ENCODE peak calls at places on chromosomes 3 and 15, in five cellular contexts. One of them, this sample, is unnamed.
A peak's percentile ranks its signal among the peaks of the same experiment; 100 is the strongest.

GRCh38 chr15:62403164-62403809 is 238.2 kb upstream of the C2CD4B start:
- DNase-seq in CD8-positive, alpha-beta T cell: no peak
- DNase-seq in esophagus squamous epithelium: no peak
- DNase-seq in WERI-Rb-1: no peak
- DNase-seq in naive thymus-derived CD4-positive, alpha-beta T cell: no peak
- DNase-seq in this sample: no peak

GRCh38 chr15:59741274-59741906 is 52.3 kb upstream of the BNIP2 start:
- DNase-seq in WERI-Rb-1: peak; percentile 75
- DNase-seq in CD8-positive, alpha-beta T cell: no peak
- DNase-seq in esophagus squamous epithelium: no peak
- DNase-seq in naive thymus-derived CD4-positive, alpha-beta T cell: no peak
- DNase-seq in this sample: no peak

GRCh38 chr15:42602501-42602900 is 27.1 kb downstream of the STARD9 start:
- DNase-seq in CD8-positive, alpha-beta T cell: no peak
- DNase-seq in naive thymus-derived CD4-positive, alpha-beta T cell: no peak
- DNase-seq in WERI-Rb-1: no peak
- DNase-seq in esophagus squamous epithelium: no peak
- DNase-seq in this sample: no peak

GRCh38 chr3:197354195-197355059 is 56.0 kb upstream of the DLG1 start:
- DNase-seq in WERI-Rb-1: peak; percentile 87
- DNase-seq in CD8-positive, alpha-beta T cell: no peak
- DNase-seq in naive thymus-derived CD4-positive, alpha-beta T cell: no peak
- DNase-seq in esophagus squamous epithelium: no peak
- DNase-seq in this sample: no peak

GRCh38 chr3:125386811-125387210 is 11.7 kb upstream of the ZNF148 start:
- DNase-seq in esophagus squamous epithelium: no peak
- DNase-seq in naive thymus-derived CD4-positive, alpha-beta T cell: no peak
- DNase-seq in CD8-positive, alpha-beta T cell: no peak
- DNase-seq in WERI-Rb-1: no peak
- DNase-seq in this sample: no peak

GRCh38 chr3:10417849-10418248 is 87.5 kb downstream of the ATP2B2 start:
- DNase-seq in CD8-positive, alpha-beta T cell: no peak
- DNase-seq in WERI-Rb-1: peak; percentile 40
- DNase-seq in naive thymus-derived CD4-positive, alpha-beta T cell: no peak
- DNase-seq in esophagus squamous epithelium: no peak
- DNase-seq in this sample: no peak

GRCh38 chr15:59379524-59379923 is 6.9 kb upstream of the MYO1E start:
- DNase-seq in CD8-positive, alpha-beta T cell: no peak
- DNase-seq in WERI-Rb-1: no peak
- DNase-seq in naive thymus-derived CD4-positive, alpha-beta T cell: no peak
- DNase-seq in esophagus squamous epithelium: no peak
- DNase-seq in this sample: no peak

GRCh38 chr3:131812433-131812832 is 222.4 kb downstream of the CPNE4 start:
- DNase-seq in naive thymus-derived CD4-positive, alpha-beta T cell: no peak
- DNase-seq in WERI-Rb-1: no peak
- DNase-seq in esophagus squamous epithelium: no peak
- DNase-seq in CD8-positive, alpha-beta T cell: no peak
- DNase-seq in this sample: no peak

GRCh38 chr3:124707667-124708066 is 22.6 kb upstream of the UMPS start:
- DNase-seq in WERI-Rb-1: no peak
- DNase-seq in naive thymus-derived CD4-positive, alpha-beta T cell: no peak
- DNase-seq in esophagus squamous epithelium: no peak
- DNase-seq in CD8-positive, alpha-beta T cell: no peak
- DNase-seq in this sample: no peak

GRCh38 chr3:179706233-179706632 is 53.4 kb downstream of the USP13 start:
- DNase-seq in naive thymus-derived CD4-positive, alpha-beta T cell: no peak
- DNase-seq in WERI-Rb-1: peak; percentile 17
- DNase-seq in CD8-positive, alpha-beta T cell: no peak
- DNase-seq in esophagus squamous epithelium: no peak
- DNase-seq in this sample: no peak

GRCh38 chr15:61736792-61737191 is 323.5 kb downstream of the VPS13C start:
- DNase-seq in naive thymus-derived CD4-positive, alpha-beta T cell: no peak
- DNase-seq in esophagus squamous epithelium: no peak
- DNase-seq in WERI-Rb-1: no peak
- DNase-seq in CD8-positive, alpha-beta T cell: no peak
- DNase-seq in this sample: no peak

GRCh38 chr3:42492508-42493080 is 9.8 kb upstream of the VIPR1 start:
- DNase-seq in CD8-positive, alpha-beta T cell: peak; percentile 7
- DNase-seq in naive thymus-derived CD4-positive, alpha-beta T cell: no peak
- DNase-seq in esophagus squamous epithelium: no peak
- DNase-seq in WERI-Rb-1: no peak
- DNase-seq in this sample: no peak

GRCh38 chr3:138197058-138197457 is 10.0 kb downstream of the ARMC8 start:
- DNase-seq in WERI-Rb-1: no peak
- DNase-seq in naive thymus-derived CD4-positive, alpha-beta T cell: no peak
- DNase-seq in CD8-positive, alpha-beta T cell: no peak
- DNase-seq in esophagus squamous epithelium: no peak
- DNase-seq in this sample: no peak

GRCh38 chr15:32723171-32723948 is 5.6 kb downstream of the GREM1 start:
- DNase-seq in naive thymus-derived CD4-positive, alpha-beta T cell: no peak
- DNase-seq in WERI-Rb-1: no peak
- DNase-seq in CD8-positive, alpha-beta T cell: no peak
- DNase-seq in esophagus squamous epithelium: no peak
- DNase-seq in this sample: no peak
- H3K27ac ChIP-seq in naive thymus-derived CD4-positive, alpha-beta T cell: no peak overlapping the region
- H3K27ac ChIP-seq in WERI-Rb-1: no peak overlapping the region
- H3K27ac ChIP-seq in CD8-positive, alpha-beta T cell: no peak overlapping the region
- H3K27ac ChIP-seq in esophagus squamous epithelium: no peak overlapping the region
- H3K27ac ChIP-seq in this sample: no peak overlapping the region

DNA sequence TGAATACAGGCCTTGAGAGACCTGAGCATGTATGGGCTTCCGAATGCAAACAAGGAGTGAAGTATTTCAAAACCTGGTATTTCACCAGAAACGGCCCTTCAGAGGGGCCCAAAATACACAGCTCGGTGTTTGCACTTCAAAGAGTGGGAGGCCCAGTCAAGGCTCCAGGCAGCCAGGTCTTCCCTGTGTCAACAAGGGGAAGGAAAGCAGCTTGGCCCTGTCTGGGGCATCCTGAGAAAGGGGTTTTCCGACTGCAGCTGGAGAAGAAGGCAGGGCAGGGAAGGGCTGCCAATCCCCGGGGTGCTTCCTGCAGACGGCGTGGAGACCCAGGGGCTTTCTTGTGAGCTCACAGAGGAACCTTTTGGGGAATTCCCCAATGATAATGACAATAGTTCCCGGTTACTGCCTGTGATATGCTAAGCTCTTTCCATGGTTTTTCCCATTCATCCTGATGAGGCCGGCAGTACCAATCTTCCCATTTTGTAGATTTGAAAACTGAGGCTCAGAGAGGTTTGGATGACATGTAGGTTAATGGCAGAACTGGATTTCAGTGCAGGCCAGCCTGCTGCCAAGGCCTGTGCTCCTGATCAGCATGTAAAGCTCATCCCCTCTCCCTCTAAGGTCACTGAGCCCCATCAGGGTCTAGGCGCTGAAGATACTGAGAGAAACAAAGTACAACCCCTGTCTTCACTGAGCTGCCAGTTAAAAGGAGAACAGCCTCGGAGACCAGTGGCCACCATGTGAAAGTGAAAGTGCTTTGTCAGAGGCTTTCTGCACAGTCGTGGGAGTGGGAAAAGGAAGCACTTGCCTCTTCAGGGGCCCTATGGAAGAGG is 43.0 kb upstream of the TLE3 start:
- DNase-seq in WERI-Rb-1: no peak
- DNase-seq in esophagus squamous epithelium: no peak
- DNase-seq in CD8-positive, alpha-beta T cell: no peak
- DNase-seq in naive thymus-derived CD4-positive, alpha-beta T cell: peak; percentile 11
- DNase-seq in this sample: peak; percentile 31
- H3K4me3 ChIP-seq in WERI-Rb-1: no peak overlapping the region
- H3K4me3 ChIP-seq in esophagus squamous epithelium: peak overlapping the region; percentile 51
- H3K4me3 ChIP-seq in CD8-positive, alpha-beta T cell: peak overlapping the region; percentile 41
- H3K4me3 ChIP-seq in naive thymus-derived CD4-positive, alpha-beta T cell: peak overlapping the region; percentile 1
- H3K4me3 ChIP-seq in this sample: peak overlapping the region; percentile 35

DNA sequence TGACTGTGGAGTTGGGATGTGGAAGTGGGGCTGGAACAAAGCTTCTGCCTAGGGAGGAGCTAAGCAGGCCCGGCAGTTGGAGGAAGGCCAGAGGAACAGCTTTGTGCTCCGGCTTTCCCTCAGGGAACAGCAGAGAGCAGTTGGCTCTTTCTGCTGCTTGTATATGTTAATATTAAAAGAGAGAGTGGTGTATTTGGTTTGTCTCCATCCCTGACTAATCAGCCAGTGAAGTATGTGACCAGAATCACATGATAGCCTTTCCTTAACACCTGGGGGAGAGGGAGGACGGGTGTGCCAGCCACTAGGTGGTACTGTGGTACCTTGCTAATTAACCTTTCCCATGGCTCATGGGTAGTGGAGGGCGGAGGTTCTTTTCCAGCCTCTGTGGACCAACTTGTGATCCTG is 10.0 kb downstream of the EIF2B5 start:
- DNase-seq in CD8-positive, alpha-beta T cell: peak; percentile 34
- DNase-seq in esophagus squamous epithelium: no peak
- DNase-seq in naive thymus-derived CD4-positive, alpha-beta T cell: peak; percentile 36
- DNase-seq in WERI-Rb-1: peak; percentile 67
- DNase-seq in this sample: peak; percentile 8
- H3K36me3 ChIP-seq in CD8-positive, alpha-beta T cell: peaks cover 48% of the 10 kb centered on the region
- H3K36me3 ChIP-seq in esophagus squamous epithelium: peaks cover 45% of the 10 kb centered on the region
- H3K36me3 ChIP-seq in naive thymus-derived CD4-positive, alpha-beta T cell: peaks cover 60% of the 10 kb centered on the region
- H3K36me3 ChIP-seq in WERI-Rb-1: peaks cover 67% of the 10 kb centered on the region
- H3K36me3 ChIP-seq in this sample: peaks cover 58% of the 10 kb centered on the region

DNA sequence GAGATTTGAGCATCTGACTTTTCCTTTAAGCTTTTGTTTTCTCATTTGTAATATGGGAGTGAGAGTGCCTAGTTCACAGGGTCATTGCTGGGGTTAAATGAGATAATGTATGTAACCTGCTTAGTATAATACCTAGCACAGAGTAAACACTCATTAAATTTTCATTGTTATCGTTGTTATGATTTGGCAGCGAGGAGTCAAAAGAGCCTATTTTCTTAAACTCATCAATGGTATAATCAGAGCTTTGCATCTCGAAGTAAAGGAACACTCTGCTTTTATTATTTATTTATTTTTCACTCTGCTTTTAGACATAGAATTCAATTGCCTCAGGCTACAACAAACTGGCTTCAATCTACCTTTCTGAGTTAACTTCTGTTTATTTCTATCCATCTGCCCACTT is 52.8 kb downstream of the LPP start:
- DNase-seq in esophagus squamous epithelium: no peak
- DNase-seq in CD8-positive, alpha-beta T cell: no peak
- DNase-seq in WERI-Rb-1: no peak
- DNase-seq in naive thymus-derived CD4-positive, alpha-beta T cell: no peak
- DNase-seq in this sample: no peak
- H3K27ac ChIP-seq in esophagus squamous epithelium: peak overlapping the region; percentile 4
- H3K27ac ChIP-seq in CD8-positive, alpha-beta T cell: no peak overlapping the region
- H3K27ac ChIP-seq in WERI-Rb-1: no peak overlapping the region
- H3K27ac ChIP-seq in naive thymus-derived CD4-positive, alpha-beta T cell: no peak overlapping the region
- H3K27ac ChIP-seq in this sample: no peak overlapping the region

GRCh38 chr3:71786551-71786950 is 1.6 kb upstream of the PROK2 start:
- DNase-seq in naive thymus-derived CD4-positive, alpha-beta T cell: no peak
- DNase-seq in esophagus squamous epithelium: no peak
- DNase-seq in CD8-positive, alpha-beta T cell: no peak
- DNase-seq in WERI-Rb-1: no peak
- DNase-seq in this sample: no peak

GRCh38 chr3:71785594-71786472 is 885 bp upstream of the PROK2 start:
- DNase-seq in WERI-Rb-1: no peak
- DNase-seq in CD8-positive, alpha-beta T cell: no peak
- DNase-seq in naive thymus-derived CD4-positive, alpha-beta T cell: no peak
- DNase-seq in esophagus squamous epithelium: no peak
- DNase-seq in this sample: no peak

GRCh38 chr3:71784914-71785593 is at the start of gene PROK2:
- DNase-seq in WERI-Rb-1: peak; percentile 18
- DNase-seq in CD8-positive, alpha-beta T cell: no peak
- DNase-seq in naive thymus-derived CD4-positive, alpha-beta T cell: no peak
- DNase-seq in esophagus squamous epithelium: no peak
- DNase-seq in this sample: peak; percentile 10

GRCh38 chr3:71787851-71788405 is 3.0 kb upstream of the PROK2 start:
- DNase-seq in naive thymus-derived CD4-positive, alpha-beta T cell: no peak
- DNase-seq in CD8-positive, alpha-beta T cell: no peak
- DNase-seq in esophagus squamous epithelium: no peak
- DNase-seq in WERI-Rb-1: no peak
- DNase-seq in this sample: no peak

DNA sequence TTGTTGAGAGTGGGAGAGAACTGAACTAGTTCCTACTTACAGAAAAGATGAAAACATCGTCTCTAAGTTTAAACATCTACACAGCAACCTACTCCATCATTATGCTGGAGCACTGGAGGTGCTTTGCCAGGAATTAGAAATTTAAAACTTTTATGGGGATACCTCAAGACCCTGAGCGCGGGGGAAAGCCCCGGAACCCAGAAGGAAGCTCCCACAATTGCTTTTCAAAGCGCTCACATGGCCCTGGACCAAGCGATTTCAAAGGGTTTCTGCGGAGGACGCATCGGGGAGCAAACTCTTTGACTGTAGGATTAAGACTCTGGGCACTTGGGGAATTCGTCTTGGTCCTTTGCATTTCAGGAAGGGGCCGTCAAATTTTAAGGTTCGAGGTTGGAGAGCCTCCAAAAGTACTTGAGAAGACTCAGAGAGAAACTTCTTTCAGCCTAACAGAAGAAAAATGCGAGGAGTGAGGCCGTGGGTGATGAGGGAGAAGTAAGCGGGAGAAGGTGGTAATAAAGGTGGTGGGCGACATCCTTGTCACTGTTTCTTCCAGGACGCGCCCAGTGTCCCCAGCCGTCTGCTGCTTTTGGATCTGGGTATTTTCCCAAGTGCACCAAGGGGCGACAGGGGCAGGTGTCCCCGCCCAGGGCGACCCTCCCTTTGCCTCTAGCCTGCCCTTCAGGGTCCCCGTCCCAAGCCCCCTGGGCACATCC is 591 bp downstream of the PROK2 start:
- DNase-seq in WERI-Rb-1: no peak
- DNase-seq in CD8-positive, alpha-beta T cell: no peak
- DNase-seq in esophagus squamous epithelium: no peak
- DNase-seq in naive thymus-derived CD4-positive, alpha-beta T cell: no peak
- DNase-seq in this sample: no peak
- H3K4me3 ChIP-seq in WERI-Rb-1: peak overlapping the region; percentile 49
- H3K4me3 ChIP-seq in CD8-positive, alpha-beta T cell: no peak overlapping the region
- H3K4me3 ChIP-seq in esophagus squamous epithelium: peak overlapping the region; percentile 67
- H3K4me3 ChIP-seq in naive thymus-derived CD4-positive, alpha-beta T cell: peak overlapping the region; percentile 13
- H3K4me3 ChIP-seq in this sample: peak overlapping the region; percentile 46

GRCh38 chr3:58433400-58434169 is at the start of gene PDHB:
- DNase-seq in WERI-Rb-1: peak; percentile 92
- DNase-seq in esophagus squamous epithelium: peak; percentile 48
- DNase-seq in CD8-positive, alpha-beta T cell: peak; percentile 90
- DNase-seq in naive thymus-derived CD4-positive, alpha-beta T cell: peak; percentile 90
- DNase-seq in this sample: peak; percentile 74

GRCh38 chr3:58427661-58428361 is 5.8 kb downstream of the PDHB start:
- DNase-seq in WERI-Rb-1: no peak
- DNase-seq in esophagus squamous epithelium: no peak
- DNase-seq in naive thymus-derived CD4-positive, alpha-beta T cell: no peak
- DNase-seq in CD8-positive, alpha-beta T cell: no peak
- DNase-seq in this sample: no peak

GRCh38 chr3:58432905-58433304 is 727 bp downstream of the PDHB start:
- DNase-seq in esophagus squamous epithelium: no peak
- DNase-seq in naive thymus-derived CD4-positive, alpha-beta T cell: no peak
- DNase-seq in CD8-positive, alpha-beta T cell: no peak
- DNase-seq in WERI-Rb-1: no peak
- DNase-seq in this sample: no peak

GRCh38 chr3:58425782-58426181 is 7.8 kb downstream of the PDHB start:
- DNase-seq in naive thymus-derived CD4-positive, alpha-beta T cell: no peak
- DNase-seq in WERI-Rb-1: no peak
- DNase-seq in CD8-positive, alpha-beta T cell: no peak
- DNase-seq in esophagus squamous epithelium: no peak
- DNase-seq in this sample: no peak

DNA sequence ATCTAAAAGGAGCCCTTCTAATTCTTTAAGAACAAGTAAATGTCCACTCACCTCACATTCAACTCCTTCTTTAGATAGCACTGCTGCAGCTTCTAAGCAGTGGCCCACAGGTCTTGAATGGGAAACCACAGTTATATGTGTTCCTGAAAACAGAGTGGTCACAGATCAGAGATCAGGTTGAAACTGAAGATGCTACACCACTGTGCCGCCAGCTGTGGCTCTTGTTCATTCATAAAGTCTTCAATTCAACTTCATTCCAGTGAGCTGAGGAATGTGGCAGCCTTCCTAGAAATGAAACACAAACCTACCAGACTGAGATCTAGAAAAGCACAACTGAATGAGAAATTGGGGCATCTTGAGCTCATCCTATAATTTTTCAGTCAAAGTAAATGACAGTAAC is 4.0 kb downstream of the PDHB start:
- DNase-seq in esophagus squamous epithelium: no peak
- DNase-seq in naive thymus-derived CD4-positive, alpha-beta T cell: no peak
- DNase-seq in CD8-positive, alpha-beta T cell: no peak
- DNase-seq in WERI-Rb-1: no peak
- DNase-seq in this sample: no peak
- H3K36me3 ChIP-seq in esophagus squamous epithelium: peaks cover 40% of the 10 kb centered on the region
- H3K36me3 ChIP-seq in naive thymus-derived CD4-positive, alpha-beta T cell: peaks cover 70% of the 10 kb centered on the region
- H3K36me3 ChIP-seq in CD8-positive, alpha-beta T cell: peaks cover 44% of the 10 kb centered on the region
- H3K36me3 ChIP-seq in WERI-Rb-1: peaks cover 77% of the 10 kb centered on the region
- H3K36me3 ChIP-seq in this sample: peaks cover 70% of the 10 kb centered on the region

This sample was measured in effector memory CD4-positive, alpha-beta T cell.